ENCODE peak calls at places on chromosomes 7 and 10, in five cellular contexts. C is smooth muscle cell of the brain vasculature, K is tibial artery, Q is ELR, O is occipital lobe. M is an unnamed sample.

GRCh38 chr7:136528329-136528728 is 340.1 kb upstream of the CHRM2 start:
- DNase-seq in Q (peak; percentile 91), K (no peak), O (no peak), C (peak; percentile 24), M (peak; percentile 93)

GRCh38 chr10:3102721-3103410 is 35.5 kb downstream of the PFKP start:
- DNase-seq in O (no peak), C (no peak), K (peak; percentile 65), Q (no peak), M (no peak)

GRCh38 chr10:126315471-126316177 is 72.7 kb downstream of the ADAM12 start:
- DNase-seq in O (no peak), Q (peak; percentile 40), K (no peak), C (peak; percentile 26), M (no peak)

GRCh38 chr7:5557920-5558401 is 134.3 kb upstream of the TNRC18 start:
- DNase-seq in O (peak; percentile 22), Q (peak; percentile 64), K (peak; percentile 94), C (no peak), M (no peak)

GRCh38 chr7:124351950-124352349 is 319.1 kb upstream of the TMEM229A start:
- DNase-seq in K (no peak), C (no peak), O (peak; percentile 23), Q (no peak), M (no peak)

GRCh38 chr7:120856198-120856597 is 1.7 kb downstream of the TSPAN12 start:
- DNase-seq in O (no peak), Q (no peak), K (no peak), C (no peak), M (no peak)

GRCh38 chr7:49099587-49100326 is 175.4 kb downstream of the CDC14C start:
- DNase-seq in O (no peak), Q (no peak), K (no peak), C (no peak), M (no peak)

GRCh38 chr7:92751902-92752901 is 84.2 kb downstream of the CDK6 start:
- DNase-seq in O (no peak), C (no peak), K (no peak), Q (peak; percentile 96), M (peak; percentile 36)

GRCh38 chr7:34163956-34164355 is 258.6 kb downstream of the BMPER start:
- DNase-seq in K (no peak), O (no peak), C (no peak), Q (no peak), M (no peak)

GRCh38 chr7:98240961-98241673 is 10.9 kb downstream of the TECPR1 start:
- DNase-seq in Q (peak; percentile 64), C (no peak), O (no peak), K (no peak), M (peak; percentile 79)

GRCh38 chr7:152335900-152336571 is 99.8 kb downstream of the KMT2C start:
- DNase-seq in O (no peak), Q (no peak), C (no peak), K (no peak), M (no peak)

GRCh38 chr7:137760111-137760510 is 86.7 kb downstream of the DGKI start:
- DNase-seq in Q (no peak), K (no peak), C (no peak), O (peak; percentile 65), M (no peak)

GRCh38 chr10:64134676-64135075 is 613.5 kb downstream of the REEP3 start:
- DNase-seq in O (no peak), C (no peak), K (no peak), Q (no peak), M (no peak)

GRCh38 chr10:91745086-91745831 is 53.0 kb upstream of the TNKS2 start:
- DNase-seq in K (no peak), Q (peak; percentile 46), C (no peak), O (no peak), M (no peak)

GRCh38 chr7:122412886-122413285 is 108.3 kb upstream of the FEZF1 start:
- DNase-seq in Q (no peak), O (no peak), C (no peak), K (no peak), M (no peak)

GRCh38 chr10:34866848-34867247 is 51.8 kb upstream of the PARD3 start:
- DNase-seq in Q (no peak), C (no peak), O (no peak), K (no peak), M (no peak)

GRCh38 chr7:87926581-87927461 is 7.2 kb upstream of the ADAM22 start:
- DNase-seq in K (no peak), C (peak; percentile 97), Q (no peak), O (no peak), M (no peak)

GRCh38 chr7:51186531-51186930 is 130.1 kb downstream of the COBL start:
- DNase-seq in C (no peak), K (no peak), O (peak; percentile 64), Q (no peak), M (no peak)